ENCODE peak calls at places on chromosomes 4 and X, in six cellular contexts. E is HCT116; Y is tibial artery; S is heart left ventricle; X is OCI-LY7; V is CD8-positive, alpha-beta T cell. F is an unnamed sample. For H3K9me3 and H3K4me1, the result is how much of the 10 kb centered on the place peaks cover.

GRCh38 chr4:140103676-140104075 is 50.3 kb downstream of the MAML3 start:
- DNase-seq in E (no peak), Y (no peak), S (no peak), X (peak), V (no peak), F (no peak)

GRCh38 chrX:154097003-154097596 is 417 bp downstream of the MECP2 start:
- DNase-seq in E (no peak), Y (peak), S (peak), X (peak), V (peak), F (peak)

GRCh38 chr4:89099034-89099433 is 12.3 kb upstream of the TIGD2 start:
- DNase-seq in E (no peak), Y (no peak), S (no peak), X (no peak), V (no peak), F (no peak)

GRCh38 chrX:139126493-139126892 is 404.0 kb upstream of the F9 start:
- DNase-seq in E (no peak), Y (no peak), S (no peak), X (peak), V (no peak), F (peak)

GRCh38 chrX:110070970-110071369 is 68.1 kb downstream of the TMEM164 start:
- DNase-seq in E (no peak), Y (no peak), S (no peak), X (no peak), V (no peak), F (no peak)

GRCh38 chrX:12065251-12065650 is 73.0 kb upstream of the FRMPD4 start:
- DNase-seq in E (no peak), Y (no peak), S (no peak), X (no peak), V (no peak), F (no peak)

GRCh38 chr4:139917896-139918295 is 236.1 kb downstream of the MAML3 start:
- DNase-seq in E (no peak), Y (no peak), S (no peak), X (no peak), V (no peak), F (no peak)

GRCh38 chrX:120517936-120518335 is 42.8 kb downstream of the CUL4B start:
- DNase-seq in E (no peak), Y (no peak), S (no peak), X (no peak), V (no peak), F (no peak)

GRCh38 chr4:54065282-54066087 is 1.1 kb upstream of the CHIC2 start:
- DNase-seq in E (no peak), Y (no peak), S (no peak), X (peak), V (no peak), F (no peak)

GRCh38 chrX:78322863-78323262 is 4.5 kb downstream of the CYSLTR1 start:
- DNase-seq in E (no peak), Y (no peak), S (no peak), X (no peak), V (no peak), F (no peak)

GRCh38 chrX:22758807-22759481 is 240.8 kb upstream of the DDX53 start:
- DNase-seq in E (no peak), Y (no peak), S (no peak), X (no peak), V (no peak), F (no peak)

GRCh38 chrX:22689290-22689689 is 310.5 kb upstream of the DDX53 start:
- DNase-seq in E (no peak), Y (no peak), S (no peak), X (no peak), V (no peak), F (no peak)

GRCh38 chr4:87353592-87353991 is 30.9 kb upstream of the HSD17B13 start:
- DNase-seq in E (peak), Y (peak), S (peak), X (peak), V (no peak), F (peak)

GRCh38 chr4:72326692-72327632 is 242.1 kb downstream of the ADAMTS3 start:
- DNase-seq in E (peak), Y (no peak), S (no peak), X (peak), V (no peak), F (peak)

GRCh38 chr4:41396214-41396613 is 139.5 kb downstream of the UCHL1 start:
- DNase-seq in E (no peak), Y (no peak), S (no peak), X (no peak), V (no peak), F (no peak)

GRCh38 chr4:45183905-45184304 is 457.5 kb upstream of the GNPDA2 start:
- DNase-seq in E (no peak), Y (no peak), S (no peak), X (no peak), V (no peak), F (no peak)

GRCh38 chr4:138540056-138540800 is 298.1 kb upstream of the SLC7A11 start:
- DNase-seq in E (no peak), Y (no peak), S (no peak), X (no peak), V (no peak), F (no peak)

GRCh38 chrX:19829817-19830216 is 57.6 kb downstream of the SH3KBP1 start:
- DNase-seq in E (no peak), Y (no peak), S (no peak), X (no peak), V (no peak), F (peak)

GRCh38 chr4:65021737-65022136 is 612.5 kb upstream of the TECRL start:
- DNase-seq in E (no peak), Y (no peak), S (no peak), X (no peak), V (no peak), F (no peak)

GRCh38 chr4:109925396-109925795 is 12.7 kb downstream of the EGF start:
- DNase-seq in E (no peak), Y (no peak), S (no peak), X (no peak), V (no peak), F (no peak)

GRCh38 chr4:128700659-128701350 is 108.7 kb upstream of the JADE1 start:
- DNase-seq in E (no peak), Y (no peak), S (no peak), X (no peak), V (no peak), F (no peak)

GRCh38 chr4:104022871-104023270 is 303.1 kb upstream of the TACR3 start:
- DNase-seq in E (no peak), Y (no peak), S (no peak), X (no peak), V (no peak), F (no peak)

GRCh38 chr4:3607690-3608514 is 75.7 kb upstream of the LRPAP1 start:
- DNase-seq in E (no peak), Y (no peak), S (no peak), X (no peak), V (no peak), F (no peak)

GRCh38 chrX:22060451-22060940 is 28.4 kb downstream of the PHEX start:
- DNase-seq in E (no peak), Y (no peak), S (no peak), X (peak), V (no peak), F (no peak)

GRCh38 chr4:82588871-82589270 is 27.1 kb upstream of the TMEM150C start:
- DNase-seq in E (no peak), Y (no peak), S (no peak), X (no peak), V (no peak), F (no peak)

GRCh38 chr4:153488006-153488718 is 22.0 kb downstream of the TMEM131L start:
- DNase-seq in E (no peak), Y (no peak), S (peak), X (no peak), V (peak), F (no peak)

GRCh38 chr4:98566491-98567008 is 91.9 kb downstream of the TSPAN5 start:
- DNase-seq in E (no peak), Y (no peak), S (no peak), X (no peak), V (no peak), F (no peak)

GRCh38 chr4:110612631-110613269 is 10.1 kb downstream of the PITX2 start:
- DNase-seq in E (no peak), Y (no peak), S (no peak), X (no peak), V (no peak), F (no peak)

GRCh38 chrX:154728791-154729190 is 22.1 kb downstream of the GAB3 start:
- DNase-seq in E (no peak), Y (no peak), S (no peak), X (no peak), V (no peak), F (no peak)

GRCh38 chrX:729583-730409 is 99.2 kb downstream of the SHOX start:
- DNase-seq in E (no peak), Y (no peak), S (no peak), X (no peak), V (no peak), F (no peak)
- TF ChIP-seq CTCF in E (no peak), Y (no peak), S (no peak), X (no peak), V (no peak), F (no peak)

DNA sequence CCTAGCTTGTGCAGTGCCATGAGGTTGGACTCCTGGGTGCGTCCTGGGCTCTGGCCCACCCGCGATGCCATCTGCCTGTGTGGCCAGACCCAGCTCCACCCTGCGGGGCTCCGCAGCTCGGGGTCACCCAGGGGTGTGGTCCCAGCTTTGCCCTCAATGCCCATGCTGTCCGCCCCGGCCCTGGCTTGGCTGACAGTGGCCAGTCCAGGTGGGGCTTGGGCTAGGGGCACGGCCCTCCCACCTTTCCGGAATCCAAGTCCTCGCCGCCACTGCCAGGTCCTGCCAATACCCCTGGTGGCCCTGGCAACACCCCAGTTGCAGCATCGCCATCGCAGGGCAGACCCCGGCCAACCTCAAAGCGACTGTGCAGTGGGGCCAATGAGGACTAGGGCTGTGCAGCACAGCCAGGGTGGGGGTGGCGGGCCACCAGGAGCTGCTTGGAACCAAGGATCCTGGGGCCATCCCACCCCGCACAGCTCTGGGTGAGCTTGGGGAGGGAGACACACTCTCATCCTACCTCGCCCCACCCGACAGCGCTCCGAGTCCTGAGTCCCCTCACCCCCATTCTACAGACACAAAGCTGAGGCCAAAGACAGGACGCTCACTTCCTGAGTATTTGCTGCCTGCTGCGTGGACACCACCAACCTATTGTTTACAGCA is 80.9 kb downstream of the ZNF718 start:
- DNase-seq in E (no peak), Y (no peak), S (no peak), X (no peak), V (no peak), F (no peak)
- H3K9me3 ChIP-seq in E (under half), Y (under half), S (under half), X (under half), V (under half), F (under half)

GRCh38 chrX:39859991-39860861 is 237.5 kb downstream of the BCOR start:
- DNase-seq in E (peak), Y (no peak), S (peak), X (peak), V (peak), F (no peak)
- H3K4me1 ChIP-seq in E (under half), Y (under half), S (under half), X (under half), V (under half), F (under half)

GRCh38 chrX:37905436-37906147 is 58.2 kb upstream of the DYNLT3 start:
- DNase-seq in E (no peak), Y (no peak), S (peak), X (no peak), V (no peak), F (peak)
- TF ChIP-seq CTCF in E (no peak), Y (peak), S (peak), X (no peak), V (no peak), F (peak)

GRCh38 chr4:19159874-19160273 is 1091.8 kb upstream of the SLIT2 start:
- DNase-seq in E (no peak), Y (no peak), S (no peak), X (no peak), V (no peak), F (no peak)
- H3K9me3 ChIP-seq in E (under half), Y (under half), S (under half), X (under half), V (under half), F (under half)

GRCh38 chrX:15493118-15494082 is at the start of gene PIR:
- DNase-seq in E (peak), Y (peak), S (peak), X (peak), V (no peak), F (peak)

GRCh38 chrX:15498741-15499140 is 1.9 kb upstream of the BMX start:
- DNase-seq in E (no peak), Y (no peak), S (no peak), X (no peak), V (no peak), F (no peak)

GRCh38 chrX:15496809-15497208 is 3.7 kb upstream of the PIR start:
- DNase-seq in E (no peak), Y (no peak), S (no peak), X (no peak), V (no peak), F (no peak)

GRCh38 chrX:15497865-15498264 is 2.7 kb upstream of the BMX start:
- DNase-seq in E (peak), Y (no peak), S (peak), X (peak), V (peak), F (peak)

GRCh38 chrX:15495801-15496200 is 2.7 kb upstream of the PIR start:
- DNase-seq in E (no peak), Y (no peak), S (no peak), X (no peak), V (no peak), F (no peak)
- H3K4me1 ChIP-seq in E (under half), Y (under half), S (under half), X (under half), V (under half), F (under half)

GRCh38 chrX:122771933-122772332 is 412.1 kb upstream of the GRIA3 start:
- DNase-seq in E (no peak), Y (no peak), S (no peak), X (no peak), V (no peak), F (no peak)

GRCh38 chrX:122777766-122778165 is 406.3 kb upstream of the GRIA3 start:
- DNase-seq in E (no peak), Y (no peak), S (no peak), X (no peak), V (no peak), F (no peak)
- TF ChIP-seq CTCF in E (no peak), Y (no peak), S (no peak), X (no peak), V (no peak), F (no peak)

DNA sequence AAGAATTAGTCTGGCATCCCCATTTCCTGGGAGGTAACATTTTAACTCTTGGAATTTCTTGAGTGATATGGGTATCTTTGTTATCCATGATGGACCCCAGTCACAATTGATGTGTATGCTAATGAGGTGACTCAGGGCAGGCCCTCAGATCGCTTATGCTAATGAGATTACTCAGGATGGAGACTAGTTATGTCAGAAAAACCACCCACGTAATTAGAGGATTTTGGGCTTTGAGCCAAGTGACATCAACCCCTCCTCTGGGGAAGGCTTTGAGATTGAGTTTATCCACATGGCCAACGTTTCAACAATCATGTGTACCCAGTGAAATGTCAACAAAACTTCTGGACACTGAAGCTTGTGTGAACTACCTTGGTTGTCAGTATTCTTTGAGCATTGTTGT is 772.7 kb downstream of the STPG2 start:
- DNase-seq in E (no peak), Y (no peak), S (no peak), X (no peak), V (no peak), F (no peak)
- H3K9me3 ChIP-seq in E (under half), Y (under half), S (under half), X (under half), V (under half), F (under half)

GRCh38 chr4:114815760-114816159 is 217.2 kb downstream of the UGT8 start:
- DNase-seq in E (no peak), Y (no peak), S (no peak), X (no peak), V (no peak), F (no peak)
- H3K4me1 ChIP-seq in E (under half), Y (under half), S (under half), X (under half), V (under half), F (under half)

GRCh38 chr4:106522839-106523238 is 154.3 kb upstream of the GIMD1 start:
- DNase-seq in E (no peak), Y (no peak), S (no peak), X (no peak), V (no peak), F (peak)
- TF ChIP-seq CTCF in E (no peak), Y (no peak), S (no peak), X (peak), V (no peak), F (peak)